ENCODE peak calls at places on chromosomes 3 and 15, in ten cellular contexts. M, W, J, K, C, R, H, I, G and Y are unnamed samples.

GRCh38 chr15:33561407-33561806 is 250.6 kb downstream of the RYR3 start:
- DNase-seq in M (no peak), W (no peak), J (no peak), K (no peak), C (no peak), R (no peak), H (no peak), I (no peak), G (no peak), Y (no peak)

GRCh38 chr3:160006282-160007163 is 17.9 kb downstream of the IL12A start:
- DNase-seq in M (no peak), W (no peak), J (peak; percentile 46), K (peak; percentile 77), C (peak; percentile 72), R (no peak), H (peak; percentile 18), I (no peak), G (no peak), Y (no peak)

GRCh38 chr15:60649845-60650548 is 171.1 kb upstream of the ICE2 start:
- DNase-seq in M (no peak), W (no peak), J (no peak), K (no peak), C (no peak), R (no peak), H (no peak), I (peak; percentile 41), G (peak; percentile 73), Y (peak; percentile 27)

GRCh38 chr3:71903141-71903540 is 118.2 kb upstream of the PROK2 start:
- DNase-seq in M (no peak), W (no peak), J (no peak), K (no peak), C (no peak), R (no peak), H (no peak), I (no peak), G (no peak), Y (no peak)

GRCh38 chr15:62164500-62165028 is 521 bp downstream of the C2CD4B start:
- DNase-seq in M (peak; percentile 76), W (no peak), J (peak; percentile 65), K (no peak), C (peak; percentile 17), R (no peak), H (no peak), I (no peak), G (no peak), Y (no peak)

GRCh38 chr15:92882697-92883642 is 17.2 kb upstream of the CHD2 start:
- DNase-seq in M (peak; percentile 91), W (no peak), J (peak; percentile 46), K (no peak), C (peak; percentile 29), R (peak; percentile 35), H (no peak), I (peak; percentile 45), G (peak; percentile 83), Y (peak; percentile 27)

GRCh38 chr3:184448321-184449160 is 68.7 kb downstream of the CHRD start:
- DNase-seq in M (no peak), W (no peak), J (no peak), K (no peak), C (no peak), R (no peak), H (no peak), I (no peak), G (no peak), Y (no peak)

GRCh38 chr15:75785771-75786563 is 57.3 kb upstream of the UBE2Q2 start:
- DNase-seq in M (no peak), W (no peak), J (peak; percentile 51), K (no peak), C (no peak), R (no peak), H (peak; percentile 35), I (no peak), G (peak; percentile 42), Y (no peak)

GRCh38 chr3:133573054-133573628 is 345 bp upstream of the CDV3 start:
- DNase-seq in M (peak; percentile 100), W (peak; percentile 100), J (peak; percentile 100), K (no peak), C (peak; percentile 93), R (peak; percentile 100), H (peak; percentile 81), I (peak; percentile 100), G (peak; percentile 100), Y (peak; percentile 100)

GRCh38 chr3:59386165-59386564 is 336.3 kb upstream of the CFAP20DC start:
- DNase-seq in M (no peak), W (no peak), J (no peak), K (no peak), C (no peak), R (no peak), H (no peak), I (no peak), G (no peak), Y (no peak)

GRCh38 chr15:69540622-69541021 is 88.0 kb downstream of the RPLP1 start:
- DNase-seq in M (no peak), W (no peak), J (no peak), K (peak; percentile 20), C (no peak), R (no peak), H (no peak), I (no peak), G (no peak), Y (no peak)

GRCh38 chr3:23710555-23710954 is 95.2 kb upstream of the UBE2E1 start:
- DNase-seq in M (no peak), W (no peak), J (peak; percentile 23), K (no peak), C (peak; percentile 83), R (no peak), H (no peak), I (no peak), G (no peak), Y (no peak)

GRCh38 chr3:23113455-23114171 is 89.5 kb upstream of the UBE2E2 start:
- DNase-seq in M (no peak), W (no peak), J (no peak), K (no peak), C (peak; percentile 11), R (no peak), H (no peak), I (no peak), G (no peak), Y (no peak)

GRCh38 chr3:123352134-123352554 is 96.7 kb downstream of the ADCY5 start:
- DNase-seq in M (peak; percentile 57), W (no peak), J (no peak), K (no peak), C (no peak), R (no peak), H (no peak), I (no peak), G (no peak), Y (no peak)

GRCh38 chr3:123582315-123582714 is 2.5 kb downstream of the HACD2 start:
- DNase-seq in M (no peak), W (no peak), J (no peak), K (peak; percentile 72), C (no peak), R (no peak), H (no peak), I (no peak), G (no peak), Y (no peak)

GRCh38 chr3:27596920-27597319 is 112.7 kb upstream of the SLC4A7 start:
- DNase-seq in M (no peak), W (no peak), J (no peak), K (no peak), C (no peak), R (no peak), H (no peak), I (no peak), G (no peak), Y (no peak)

GRCh38 chr3:125141596-125142417 is 70.7 kb downstream of the SLC12A8 start:
- DNase-seq in M (peak; percentile 95), W (no peak), J (peak; percentile 68), K (no peak), C (peak; percentile 35), R (peak; percentile 66), H (no peak), I (peak; percentile 69), G (peak; percentile 90), Y (peak; percentile 90)

GRCh38 chr3:15280853-15281532 is 51.4 kb downstream of the SH3BP5 start:
- DNase-seq in M (no peak), W (no peak), J (no peak), K (no peak), C (no peak), R (no peak), H (no peak), I (no peak), G (no peak), Y (no peak)

GRCh38 chr3:131802029-131802428 is 232.8 kb downstream of the CPNE4 start:
- DNase-seq in M (no peak), W (no peak), J (no peak), K (no peak), C (no peak), R (no peak), H (no peak), I (no peak), G (no peak), Y (no peak)

GRCh38 chr3:182382112-182382857 is 411.0 kb upstream of the ATP11B start:
- DNase-seq in M (no peak), W (no peak), J (no peak), K (no peak), C (no peak), R (no peak), H (no peak), I (no peak), G (no peak), Y (no peak)

GRCh38 chr3:151230644-151231043 is 27.6 kb upstream of the GPR171 start:
- DNase-seq in M (no peak), W (no peak), J (no peak), K (no peak), C (no peak), R (no peak), H (no peak), I (no peak), G (no peak), Y (peak; percentile 20)

GRCh38 chr3:11381563-11381962 is 109.4 kb downstream of the ATG7 start:
- DNase-seq in M (no peak), W (no peak), J (no peak), K (no peak), C (no peak), R (no peak), H (no peak), I (no peak), G (no peak), Y (no peak)

GRCh38 chr3:146160233-146160963 is 586 bp downstream of the PLOD2 start:
- DNase-seq in M (no peak), W (no peak), J (peak; percentile 59), K (peak; percentile 82), C (peak; percentile 73), R (no peak), H (peak; percentile 5), I (peak; percentile 10), G (peak; percentile 55), Y (no peak)

GRCh38 chr3:12662593-12663310 is 1.2 kb downstream of the RAF1 start:
- DNase-seq in M (peak; percentile 85), W (no peak), J (peak; percentile 48), K (no peak), C (peak; percentile 34), R (peak; percentile 37), H (peak; percentile 36), I (peak; percentile 31), G (peak; percentile 60), Y (peak; percentile 6)

GRCh38 chr3:100099621-100100020 is 14.7 kb downstream of the FILIP1L start:
- DNase-seq in M (no peak), W (no peak), J (no peak), K (no peak), C (no peak), R (no peak), H (no peak), I (no peak), G (no peak), Y (no peak)